ENCODE peak calls at places on chromosomes 2 and 18, in six cellular contexts. U is fibroblast of lung, G is tibial artery, X is psoas muscle, Y is upper lobe of right lung, O is IMR-90. P is an unnamed sample.

GRCh38 chr2:11430729-11431128 is 35.2 kb downstream of the E2F6 start:
- DNase-seq in X (no peak), Y (no peak), G (no peak), O (no peak), U (no peak), P (no peak)

GRCh38 chr18:48634975-48635374 is 96.1 kb downstream of the CTIF start:
- DNase-seq in U (no peak), X (no peak), G (no peak), O (no peak), Y (no peak), P (no peak)

GRCh38 chr2:166419616-166419934 is 43.8 kb upstream of the SCN9A start:
- DNase-seq in X (no peak), G (no peak), Y (no peak), O (peak), U (peak), P (no peak)

GRCh38 chr2:159713691-159714585 is 1.6 kb downstream of the MARCHF7 start:
- DNase-seq in X (no peak), O (peak), Y (no peak), U (peak), G (no peak), P (no peak)

GRCh38 chr2:119119999-119120710 is 38.4 kb downstream of the C1QL2 start:
- DNase-seq in Y (no peak), G (no peak), U (no peak), X (no peak), O (no peak), P (no peak)

GRCh38 chr2:191178806-191179514 is 28.2 kb upstream of the STAT4 start:
- DNase-seq in G (peak), U (peak), Y (no peak), X (peak), O (peak), P (peak)

GRCh38 chr2:101820519-101820918 is 123.0 kb downstream of the MAP4K4 start:
- DNase-seq in Y (no peak), G (no peak), X (no peak), O (peak), U (peak), P (no peak)

GRCh38 chr2:138708682-138709241 is 71.4 kb downstream of the NXPH2 start:
- DNase-seq in U (peak), O (peak), Y (no peak), X (no peak), G (no peak), P (no peak)

GRCh38 chr2:9247786-9248185 is 41.2 kb downstream of the ASAP2 start:
- DNase-seq in X (no peak), U (no peak), G (no peak), Y (no peak), O (no peak), P (peak)

GRCh38 chr18:52046842-52047241 is 293.2 kb upstream of the DCC start:
- DNase-seq in O (no peak), Y (no peak), X (no peak), U (no peak), G (no peak), P (no peak)

GRCh38 chr2:38146917-38147307 is 71.0 kb upstream of the CYP1B1 start:
- DNase-seq in O (peak), X (no peak), U (peak), G (no peak), Y (no peak), P (no peak)

GRCh38 chr2:16200791-16201190 is 260.4 kb downstream of the MYCN start:
- DNase-seq in O (no peak), G (no peak), Y (no peak), X (no peak), U (no peak), P (no peak)

GRCh38 chr18:8413751-8414150 is 195.5 kb upstream of the RAB12 start:
- DNase-seq in X (no peak), G (no peak), U (no peak), O (no peak), Y (no peak), P (no peak)

GRCh38 chr2:144434865-144435264 is 85.1 kb downstream of the ZEB2 start:
- DNase-seq in Y (no peak), X (no peak), G (no peak), O (no peak), U (no peak), P (no peak)

GRCh38 chr18:22045221-22045918 is 124.0 kb upstream of the GATA6 start:
- DNase-seq in U (no peak), G (no peak), X (no peak), O (no peak), Y (no peak), P (no peak)

GRCh38 chr2:156897548-156897947 is 360.0 kb upstream of the GALNT5 start:
- DNase-seq in Y (no peak), O (no peak), G (no peak), U (no peak), X (no peak), P (no peak)

GRCh38 chr2:95372216-95372829 is 30.2 kb upstream of the FAHD2A start:
- DNase-seq in G (peak), U (no peak), X (no peak), O (no peak), Y (peak), P (no peak)

GRCh38 chr2:242075683-242076082 is 206.2 kb downstream of the RTP5 start:
- DNase-seq in Y (no peak), U (peak), G (no peak), O (no peak), X (no peak), P (no peak)

GRCh38 chr2:77144772-77145171 is 377.4 kb downstream of the LRRTM4 start:
- DNase-seq in G (no peak), U (no peak), Y (no peak), O (no peak), X (no peak), P (no peak)

GRCh38 chr2:233349005-233349998 is 5.0 kb upstream of the DGKD start:
- DNase-seq in O (peak), U (peak), G (no peak), Y (peak), X (peak), P (peak)

GRCh38 chr2:20443276-20443920 is 3.5 kb upstream of the RHOB start:
- DNase-seq in O (peak), Y (peak), G (peak), X (peak), U (peak), P (no peak)

GRCh38 chr2:487495-488079 is 189.6 kb downstream of the TMEM18 start:
- DNase-seq in O (no peak), Y (no peak), G (no peak), U (no peak), X (no peak), P (no peak)

GRCh38 chr2:53437371-53437770 is 330.2 kb upstream of the CHAC2 start:
- DNase-seq in X (no peak), G (no peak), Y (no peak), O (peak), U (peak), P (no peak)

GRCh38 chr2:222743263-222743865 is 71.9 kb downstream of the MOGAT1 start:
- DNase-seq in U (no peak), G (no peak), X (no peak), O (no peak), Y (no peak), P (no peak)

GRCh38 chr2:46239847-46240181 is 57.4 kb upstream of the EPAS1 start:
- DNase-seq in U (no peak), O (no peak), X (no peak), G (no peak), Y (no peak), P (no peak)

GRCh38 chr2:211204456-211204855 is 648.1 kb downstream of the CPS1 start:
- DNase-seq in O (no peak), G (no peak), U (no peak), Y (no peak), X (no peak), P (no peak)

GRCh38 chr2:107197601-107198000 is 311.6 kb upstream of the ST6GAL2 start:
- DNase-seq in U (no peak), O (no peak), Y (no peak), X (no peak), G (no peak), P (no peak)

GRCh38 chr18:27862056-27862682 is 314.8 kb downstream of the CDH2 start:
- DNase-seq in O (no peak), G (no peak), Y (no peak), X (no peak), U (no peak), P (no peak)

GRCh38 chr18:30183766-30184165 is 858.8 kb downstream of the DSC3 start:
- DNase-seq in X (no peak), U (no peak), G (no peak), Y (no peak), O (no peak), P (no peak)

GRCh38 chr18:3455938-3456685 is 6.1 kb downstream of the TGIF1 start:
- DNase-seq in Y (no peak), G (no peak), O (peak), X (no peak), U (peak), P (no peak)
- H3K4me3 ChIP-seq in Y (no peak), G (no peak), O (no peak), X (peak), U (no peak), P (no peak)

DNA sequence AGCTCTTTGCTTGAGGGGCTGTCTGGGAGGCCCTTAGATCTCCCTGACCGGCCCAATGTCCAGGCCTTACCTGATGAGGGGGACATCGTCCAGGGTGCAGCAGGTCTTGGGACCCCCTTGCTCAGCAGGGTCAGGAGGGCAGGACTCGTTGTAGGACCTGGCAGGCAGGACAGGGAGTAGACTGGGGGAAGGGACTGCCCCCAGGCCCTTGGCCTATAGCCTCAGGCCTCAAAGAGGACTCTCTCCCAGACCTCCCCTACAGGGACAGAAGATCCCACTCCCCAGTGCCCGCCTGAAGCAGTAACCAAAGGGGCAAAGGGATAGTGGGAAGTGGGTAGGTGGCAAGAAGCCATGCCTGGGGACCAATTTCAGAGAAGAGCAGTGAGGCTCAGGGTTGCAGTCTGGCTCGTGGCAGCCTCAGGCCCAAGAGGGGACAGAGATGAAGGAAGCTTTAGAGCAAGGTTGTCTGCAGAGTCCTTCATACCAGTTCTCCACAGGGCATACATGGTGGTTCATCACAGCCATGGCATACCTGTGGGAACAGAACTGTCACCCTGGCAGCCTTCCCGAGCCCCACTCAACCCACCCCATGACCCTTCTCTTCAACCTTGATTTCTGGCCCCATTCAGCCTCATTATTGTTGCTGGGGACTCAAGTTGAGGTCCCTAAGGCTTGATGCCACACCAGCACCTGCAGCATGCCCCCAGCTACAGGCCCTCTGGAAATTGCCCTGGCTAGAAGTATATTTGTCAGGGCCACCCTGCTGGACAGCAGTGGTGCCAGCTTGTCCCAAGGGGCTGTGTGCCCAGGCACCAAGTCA is 1.3 kb downstream of the TMEM150A start:
- DNase-seq in G (no peak), U (no peak), O (no peak), Y (no peak), X (peak), P (no peak)
- H3K4me3 ChIP-seq in G (peak), U (peak), O (peak), Y (peak), X (peak), P (peak)

GRCh38 chr18:26228562-26229260 is 2.5 kb downstream of the TAF4B start:
- DNase-seq in Y (no peak), X (no peak), O (no peak), G (no peak), U (no peak), P (no peak)
- H3K4me3 ChIP-seq in Y (no peak), X (peak), O (no peak), G (no peak), U (no peak), P (no peak)

DNA sequence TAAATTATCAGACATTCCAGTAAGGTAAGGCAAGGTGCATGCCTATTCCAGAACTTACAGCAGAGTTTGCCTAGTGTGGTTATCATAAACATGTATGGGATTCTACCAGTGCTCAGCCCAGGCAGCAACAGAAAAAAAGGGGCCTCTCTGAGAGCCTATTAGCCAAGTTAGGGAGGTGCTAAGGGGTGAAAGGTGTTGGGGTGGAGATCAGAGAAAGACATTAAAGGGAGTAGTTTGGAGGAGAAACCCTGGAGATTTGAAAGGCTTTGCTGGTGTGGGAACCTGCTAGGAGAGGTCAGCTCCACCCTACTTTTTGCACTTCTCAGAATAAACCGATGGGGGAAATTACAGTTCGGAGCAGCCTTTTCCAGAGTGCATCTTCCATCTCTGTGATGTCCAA is 2.9 kb downstream of the ARPC2 start:
- DNase-seq in G (no peak), U (no peak), X (no peak), O (no peak), Y (no peak), P (no peak)
- H3K4me3 ChIP-seq in G (peak), U (peak), X (peak), O (no peak), Y (peak), P (no peak)

GRCh38 chr2:69833752-69834151 is 4.3 kb downstream of the GMCL1 start:
- DNase-seq in G (no peak), Y (no peak), X (no peak), U (no peak), O (no peak), P (no peak)
- H3K4me3 ChIP-seq in G (no peak), Y (no peak), X (no peak), U (no peak), O (no peak), P (no peak)

GRCh38 chr18:35369126-35369525 is 8.0 kb downstream of the ZNF396 start:
- DNase-seq in X (no peak), O (peak), U (no peak), G (no peak), Y (no peak), P (no peak)

GRCh38 chr18:35376742-35377695 is at the start of gene ZNF396:
- DNase-seq in G (peak), O (peak), U (peak), X (peak), Y (peak), P (peak)

GRCh38 chr18:35376393-35376741 is 770 bp downstream of the ZNF396 start:
- DNase-seq in G (peak), U (no peak), X (peak), Y (peak), O (no peak), P (peak)

GRCh38 chr18:35371412-35372195 is 5.5 kb downstream of the ZNF396 start:
- DNase-seq in U (peak), G (no peak), Y (no peak), O (peak), X (no peak), P (no peak)
- H3K4me3 ChIP-seq in U (no peak), G (no peak), Y (no peak), O (no peak), X (no peak), P (no peak)

GRCh38 chr2:26186371-26186770 is 13.5 kb downstream of the GAREM2 start:
- DNase-seq in O (no peak), Y (no peak), X (no peak), U (no peak), G (no peak), P (no peak)

GRCh38 chr2:26185304-26185928 is 12.5 kb downstream of the GAREM2 start:
- DNase-seq in X (no peak), U (no peak), Y (no peak), G (no peak), O (no peak), P (no peak)

GRCh38 chr2:26185954-26186353 is 13.1 kb downstream of the GAREM2 start:
- DNase-seq in Y (no peak), O (no peak), X (no peak), G (no peak), U (no peak), P (no peak)

GRCh38 chr2:26184086-26184485 is 11.2 kb downstream of the GAREM2 start:
- DNase-seq in Y (no peak), G (no peak), O (no peak), U (no peak), X (no peak), P (no peak)

DNA sequence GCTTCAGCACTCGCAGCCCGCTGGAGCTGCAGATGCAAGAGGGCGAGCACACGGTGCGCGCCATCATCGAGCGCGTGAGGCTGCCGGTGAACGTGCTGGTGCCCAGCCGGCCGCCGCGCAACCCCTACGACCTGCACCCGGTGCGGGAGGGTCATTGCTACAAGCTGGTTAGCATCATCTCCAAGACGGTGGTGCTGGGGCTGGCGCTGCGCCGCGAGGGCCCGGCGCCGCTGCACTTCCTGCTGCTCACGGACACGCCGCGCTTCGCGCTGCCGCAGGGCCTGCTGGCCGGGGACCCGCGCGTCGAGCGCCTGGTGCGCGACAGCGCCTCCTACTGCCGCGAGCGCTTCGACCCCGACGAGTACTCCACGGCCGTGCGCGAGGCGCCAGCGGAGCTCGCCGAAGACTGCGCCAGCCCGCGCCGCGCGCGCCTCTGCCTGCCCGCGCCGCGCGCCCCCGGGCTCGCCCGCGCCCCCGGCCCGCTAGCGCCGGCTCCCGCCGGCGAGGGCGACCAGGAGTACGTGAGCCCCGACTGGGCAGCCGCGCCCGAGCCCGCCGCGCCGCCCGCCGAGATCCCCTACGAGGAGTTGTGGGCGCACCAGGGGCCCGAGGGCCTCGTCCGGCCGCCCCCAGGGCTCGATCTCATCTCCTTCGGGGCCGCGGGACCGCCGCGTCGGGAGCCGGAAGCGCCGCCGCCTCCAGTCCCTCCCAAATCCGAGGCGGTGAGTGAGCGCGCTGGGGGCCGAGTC is 11.8 kb downstream of the GAREM2 start:
- DNase-seq in Y (peak), G (peak), U (peak), X (peak), O (peak), P (peak)
- H3K4me3 ChIP-seq in Y (peak), G (peak), U (peak), X (peak), O (peak), P (peak)

GRCh38 chr2:221161186-221161585 is 410.9 kb downstream of the EPHA4 start:
- DNase-seq in X (no peak), G (no peak), O (no peak), Y (no peak), U (no peak), P (no peak)

GRCh38 chr2:221166283-221166682 is 405.8 kb downstream of the EPHA4 start:
- DNase-seq in U (peak), X (peak), G (no peak), O (peak), Y (no peak), P (no peak)
- H3K4me3 ChIP-seq in U (no peak), X (no peak), G (no peak), O (no peak), Y (no peak), P (no peak)

GRCh38 chr2:176164803-176165597 is 7.9 kb downstream of the HOXD3 start:
- DNase-seq in Y (peak), X (no peak), G (no peak), O (no peak), U (no peak), P (no peak)
- H3K4me3 ChIP-seq in Y (no peak), X (no peak), G (peak), O (no peak), U (no peak), P (no peak)

GRCh38 chr2:215920244-215921100 is 92.9 kb downstream of the MREG start:
- DNase-seq in Y (peak), G (peak), X (peak), U (peak), O (peak), P (peak)

GRCh38 chr2:215917953-215918620 is 95.3 kb downstream of the MREG start:
- DNase-seq in O (peak), Y (no peak), G (no peak), X (no peak), U (peak), P (no peak)

GRCh38 chr2:215919624-215920243 is 93.6 kb downstream of the MREG start:
- DNase-seq in X (no peak), U (no peak), Y (no peak), O (no peak), G (no peak), P (no peak)

GRCh38 chr2:215921884-215922283 is 91.5 kb downstream of the MREG start:
- DNase-seq in X (no peak), O (peak), G (no peak), U (peak), Y (no peak), P (no peak)

GRCh38 chr2:215918901-215919585 is 94.3 kb downstream of the MREG start:
- DNase-seq in G (no peak), O (no peak), X (no peak), U (no peak), Y (no peak), P (no peak)
- H3K4me3 ChIP-seq in G (no peak), O (no peak), X (no peak), U (no peak), Y (no peak), P (no peak)

P was measured in heart left ventricle.